ENCODE peak calls at places on chromosomes 11 and 22, in six cellular contexts. K is naive thymus-derived CD4-positive, alpha-beta T cell; J is OCI-LY7; B is adipocyte; C is PC-3; W is AG04450. L is an unnamed sample.

GRCh38 chr11:77301510-77301909 is at the start of gene GDPD4:
- DNase-seq in C (no peak), W (no peak), B (no peak), J (no peak), K (no peak), L (no peak)

GRCh38 chr22:47295982-47296381 is 533.5 kb downstream of the TBC1D22A start:
- DNase-seq in J (no peak), W (no peak), B (no peak), C (no peak), K (no peak), L (no peak)

GRCh38 chr22:42283288-42284229 is 13.1 kb upstream of the TCF20 start:
- DNase-seq in J (no peak), B (peak; percentile 39), C (no peak), W (no peak), K (peak; percentile 62), L (no peak)

GRCh38 chr22:44775862-44776261 is 23.5 kb downstream of the ARHGAP8 start:
- DNase-seq in C (peak; percentile 21), J (no peak), B (no peak), K (no peak), W (no peak), L (no peak)

GRCh38 chr22:19851291-19852176 is 3.1 kb downstream of the GNB1L start:
- DNase-seq in K (no peak), B (no peak), C (no peak), J (no peak), W (no peak), L (no peak)

GRCh38 chr11:24496371-24496727 is 504 bp upstream of the LUZP2 start:
- DNase-seq in J (no peak), K (no peak), C (no peak), W (no peak), B (peak; percentile 51), L (no peak)

GRCh38 chr11:118060879-118061278 is 16.0 kb upstream of the TMPRSS4 start:
- DNase-seq in J (no peak), C (no peak), B (no peak), K (no peak), W (no peak), L (no peak)

GRCh38 chr11:12536566-12536965 is 137.7 kb upstream of the TEAD1 start:
- DNase-seq in B (no peak), J (no peak), W (no peak), C (no peak), K (no peak), L (no peak)

GRCh38 chr11:57834852-57835251 is 73.2 kb downstream of the CTNND1 start:
- DNase-seq in W (no peak), C (no peak), J (no peak), K (no peak), B (no peak), L (no peak)

GRCh38 chr11:68946416-68947090 is 34.2 kb downstream of the MRGPRD start:
- DNase-seq in W (peak; percentile 59), K (no peak), C (peak; percentile 12), B (peak; percentile 69), J (no peak), L (peak; percentile 32)

GRCh38 chr11:33802414-33802950 is 28.2 kb upstream of the FBXO3 start:
- DNase-seq in B (peak; percentile 79), J (peak; percentile 7), W (peak; percentile 67), K (no peak), C (peak; percentile 91), L (peak; percentile 63)

GRCh38 chr22:19663821-19664325 is 50.4 kb upstream of the SEPTIN5 start:
- DNase-seq in W (no peak), J (no peak), B (peak; percentile 44), K (no peak), C (no peak), L (no peak)

GRCh38 chr11:61091373-61092279 is 10.7 kb upstream of the CD5 start:
- DNase-seq in J (no peak), W (no peak), B (peak; percentile 1), K (no peak), C (no peak), L (peak; percentile 24)

GRCh38 chr11:34610324-34611041 is 10.4 kb upstream of the EHF start:
- DNase-seq in K (no peak), J (no peak), W (no peak), C (no peak), B (no peak), L (no peak)

GRCh38 chr11:35247863-35248262 is 108.9 kb downstream of the CD44 start:
- DNase-seq in C (no peak), B (no peak), W (no peak), K (peak; percentile 35), J (no peak), L (no peak)

GRCh38 chr22:34490911-34491310 is 570.6 kb upstream of the LARGE1 start:
- DNase-seq in W (no peak), C (no peak), K (no peak), B (no peak), J (no peak), L (no peak)

GRCh38 chr11:35029979-35030378 is 109.0 kb upstream of the CD44 start:
- DNase-seq in J (no peak), B (peak; percentile 64), W (no peak), K (no peak), C (peak; percentile 72), L (peak; percentile 72)

DNA sequence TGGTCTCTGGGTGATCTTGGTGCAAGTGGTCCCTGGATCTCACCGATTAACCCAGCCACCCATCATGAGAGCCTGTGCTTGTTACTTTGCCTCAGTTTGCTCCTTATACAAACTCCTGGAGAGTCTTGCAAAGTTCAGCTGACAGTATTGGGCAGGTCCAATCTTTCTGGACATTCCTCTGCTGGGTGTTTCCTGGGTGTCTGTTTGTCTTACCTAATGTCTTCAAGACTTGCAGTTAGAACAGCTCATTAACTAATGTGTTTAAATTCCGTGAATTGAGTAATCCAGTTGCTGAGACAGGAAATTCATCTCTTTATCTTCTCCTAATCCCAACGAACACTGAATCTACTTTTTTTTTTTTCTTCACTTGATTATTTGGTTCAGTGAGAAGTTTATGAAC is 20.6 kb downstream of the BCO2 start:
- DNase-seq in J (no peak), B (peak; percentile 43), W (no peak), C (peak; percentile 22), K (no peak), L (no peak)
- H3K4me3 ChIP-seq in J (no peak overlapping the region), B (no peak overlapping the region), W (no peak overlapping the region), C (no peak overlapping the region), K (no peak overlapping the region), L (no peak overlapping the region)

DNA sequence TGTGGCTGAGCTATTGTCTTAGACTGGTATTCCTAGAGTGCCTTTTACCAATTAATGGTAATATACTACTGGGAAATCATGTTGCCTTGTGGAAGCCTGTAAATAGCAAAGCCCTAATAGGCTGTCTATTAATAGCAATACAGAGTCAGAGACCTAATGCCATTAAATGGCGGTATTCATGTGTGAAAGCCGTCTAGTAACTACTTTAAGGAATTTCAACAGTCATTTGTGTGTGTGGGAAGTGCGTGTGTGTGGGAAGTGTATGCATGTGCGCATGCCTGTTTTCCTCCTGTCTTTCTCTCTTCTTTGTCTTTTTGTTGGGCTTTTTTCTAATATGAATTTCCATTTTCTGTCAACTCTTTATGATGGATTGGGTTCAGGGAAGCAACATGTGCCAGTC is 276.7 kb downstream of the FAT3 start:
- DNase-seq in B (no peak), W (no peak), J (no peak), C (no peak), K (no peak), L (no peak)
- H3K4me3 ChIP-seq in B (no peak overlapping the region), W (no peak overlapping the region), J (no peak overlapping the region), C (no peak overlapping the region), K (no peak overlapping the region), L (no peak overlapping the region)

GRCh38 chr11:4186464-4187054 is 92.0 kb downstream of the RRM1 start:
- DNase-seq in K (no peak), B (no peak), J (no peak), C (no peak), W (no peak), L (no peak)
- H3K4me3 ChIP-seq in K (peak overlapping the region; percentile 52), B (peak overlapping the region; percentile 82), J (peak overlapping the region; percentile 66), C (peak overlapping the region; percentile 80), W (peak overlapping the region; percentile 68), L (peak overlapping the region; percentile 49)

GRCh38 chr11:66281776-66282467 is 3.9 kb downstream of the CNIH2 start:
- DNase-seq in B (no peak), C (no peak), K (no peak), J (no peak), W (no peak), L (no peak)
- H3K4me3 ChIP-seq in B (no peak overlapping the region), C (no peak overlapping the region), K (no peak overlapping the region), J (no peak overlapping the region), W (no peak overlapping the region), L (no peak overlapping the region)

GRCh38 chr22:37050913-37051628 is 471 bp upstream of the KCTD17 start:
- DNase-seq in B (no peak), K (no peak), J (no peak), C (no peak), W (no peak), L (no peak)
- H3K4me3 ChIP-seq in B (peak overlapping the region; percentile 84), K (peak overlapping the region; percentile 74), J (peak overlapping the region; percentile 97), C (peak overlapping the region; percentile 76), W (peak overlapping the region; percentile 48), L (peak overlapping the region; percentile 66)

GRCh38 chr22:22877523-22878210 is 9.9 kb upstream of the IGLL5 start:
- DNase-seq in K (peak; percentile 57), C (peak; percentile 62), B (peak; percentile 59), J (peak; percentile 75), W (peak; percentile 16), L (peak; percentile 7)
- H3K4me3 ChIP-seq in K (no peak overlapping the region), C (no peak overlapping the region), B (no peak overlapping the region), J (no peak overlapping the region), W (no peak overlapping the region), L (no peak overlapping the region)